ENCODE peak calls at places on chromosomes 5 and 9, in ten cellular contexts. One of them, this sample, is unnamed.

GRCh38 chr5:107381189-107381856 is 289.4 kb downstream of the EFNA5 start:
- DNase-seq in neural progenitor cell: no peak
- DNase-seq in OCI-LY7: no peak
- DNase-seq in AG09309: no peak
- DNase-seq in astrocyte of the spinal cord: peak; percentile 89
- DNase-seq in activated CD8-positive, alpha-beta T cell treated with anti-CD3 and anti-CD28 coated beads for 36 hours: no peak
- DNase-seq in vagina: no peak
- DNase-seq in lower lobe of right lung: no peak
- DNase-seq in right atrium auricular region: no peak
- DNase-seq in cardiac fibroblast: peak; percentile 74
- DNase-seq in this sample: no peak

GRCh38 chr5:80300125-80300524 is 19.7 kb upstream of the SPZ1 start:
- DNase-seq in neural progenitor cell: no peak
- DNase-seq in OCI-LY7: no peak
- DNase-seq in AG09309: no peak
- DNase-seq in astrocyte of the spinal cord: no peak
- DNase-seq in activated CD8-positive, alpha-beta T cell treated with anti-CD3 and anti-CD28 coated beads for 36 hours: no peak
- DNase-seq in vagina: no peak
- DNase-seq in lower lobe of right lung: no peak
- DNase-seq in right atrium auricular region: no peak
- DNase-seq in cardiac fibroblast: no peak
- DNase-seq in this sample: no peak

GRCh38 chr9:83081010-83081409 is 18.1 kb upstream of the RASEF start:
- DNase-seq in neural progenitor cell: no peak
- DNase-seq in OCI-LY7: no peak
- DNase-seq in AG09309: no peak
- DNase-seq in astrocyte of the spinal cord: no peak
- DNase-seq in activated CD8-positive, alpha-beta T cell treated with anti-CD3 and anti-CD28 coated beads for 36 hours: no peak
- DNase-seq in vagina: no peak
- DNase-seq in lower lobe of right lung: no peak
- DNase-seq in right atrium auricular region: no peak
- DNase-seq in cardiac fibroblast: no peak
- DNase-seq in this sample: no peak

GRCh38 chr5:166509085-166509484 is 1782.4 kb upstream of the WWC1 start:
- DNase-seq in neural progenitor cell: peak; percentile 84
- DNase-seq in OCI-LY7: peak; percentile 4
- DNase-seq in AG09309: no peak
- DNase-seq in astrocyte of the spinal cord: peak; percentile 18
- DNase-seq in activated CD8-positive, alpha-beta T cell treated with anti-CD3 and anti-CD28 coated beads for 36 hours: no peak
- DNase-seq in vagina: no peak
- DNase-seq in lower lobe of right lung: no peak
- DNase-seq in right atrium auricular region: no peak
- DNase-seq in cardiac fibroblast: peak; percentile 8
- DNase-seq in this sample: no peak

GRCh38 chr5:35842856-35843255 is 13.8 kb upstream of the IL7R start:
- DNase-seq in neural progenitor cell: no peak
- DNase-seq in OCI-LY7: peak; percentile 36
- DNase-seq in AG09309: no peak
- DNase-seq in astrocyte of the spinal cord: no peak
- DNase-seq in activated CD8-positive, alpha-beta T cell treated with anti-CD3 and anti-CD28 coated beads for 36 hours: no peak
- DNase-seq in vagina: no peak
- DNase-seq in lower lobe of right lung: no peak
- DNase-seq in right atrium auricular region: no peak
- DNase-seq in cardiac fibroblast: no peak
- DNase-seq in this sample: no peak

GRCh38 chr9:129867138-129868032 is 32.1 kb downstream of the USP20 start:
- DNase-seq in neural progenitor cell: no peak
- DNase-seq in OCI-LY7: no peak
- DNase-seq in AG09309: no peak
- DNase-seq in astrocyte of the spinal cord: no peak
- DNase-seq in activated CD8-positive, alpha-beta T cell treated with anti-CD3 and anti-CD28 coated beads for 36 hours: peak; percentile 77
- DNase-seq in vagina: no peak
- DNase-seq in lower lobe of right lung: no peak
- DNase-seq in right atrium auricular region: no peak
- DNase-seq in cardiac fibroblast: no peak
- DNase-seq in this sample: no peak

GRCh38 chr9:10062629-10063395 is 550.0 kb downstream of the PTPRD start:
- DNase-seq in neural progenitor cell: no peak
- DNase-seq in OCI-LY7: no peak
- DNase-seq in AG09309: no peak
- DNase-seq in astrocyte of the spinal cord: peak; percentile 52
- DNase-seq in activated CD8-positive, alpha-beta T cell treated with anti-CD3 and anti-CD28 coated beads for 36 hours: no peak
- DNase-seq in vagina: no peak
- DNase-seq in lower lobe of right lung: no peak
- DNase-seq in right atrium auricular region: no peak
- DNase-seq in cardiac fibroblast: peak; percentile 1
- DNase-seq in this sample: peak; percentile 3

GRCh38 chr9:87116492-87116891 is 169.2 kb upstream of the GAS1 start:
- DNase-seq in neural progenitor cell: no peak
- DNase-seq in OCI-LY7: no peak
- DNase-seq in AG09309: no peak
- DNase-seq in astrocyte of the spinal cord: no peak
- DNase-seq in activated CD8-positive, alpha-beta T cell treated with anti-CD3 and anti-CD28 coated beads for 36 hours: no peak
- DNase-seq in vagina: no peak
- DNase-seq in lower lobe of right lung: no peak
- DNase-seq in right atrium auricular region: no peak
- DNase-seq in cardiac fibroblast: no peak
- DNase-seq in this sample: no peak

GRCh38 chr9:82354260-82354659 is 365.7 kb downstream of the SPATA31D1 start:
- DNase-seq in neural progenitor cell: no peak
- DNase-seq in OCI-LY7: no peak
- DNase-seq in AG09309: peak; percentile 76
- DNase-seq in astrocyte of the spinal cord: peak; percentile 91
- DNase-seq in activated CD8-positive, alpha-beta T cell treated with anti-CD3 and anti-CD28 coated beads for 36 hours: no peak
- DNase-seq in vagina: no peak
- DNase-seq in lower lobe of right lung: no peak
- DNase-seq in right atrium auricular region: no peak
- DNase-seq in cardiac fibroblast: peak; percentile 6
- DNase-seq in this sample: peak; percentile 20

GRCh38 chr9:104094534-104095020 is 468 bp downstream of the SMC2 start:
- DNase-seq in neural progenitor cell: no peak
- DNase-seq in OCI-LY7: no peak
- DNase-seq in AG09309: no peak
- DNase-seq in astrocyte of the spinal cord: no peak
- DNase-seq in activated CD8-positive, alpha-beta T cell treated with anti-CD3 and anti-CD28 coated beads for 36 hours: no peak
- DNase-seq in vagina: no peak
- DNase-seq in lower lobe of right lung: no peak
- DNase-seq in right atrium auricular region: no peak
- DNase-seq in cardiac fibroblast: peak; percentile 11
- DNase-seq in this sample: no peak

GRCh38 chr5:74174366-74174765 is 466.2 kb downstream of the ENC1 start:
- DNase-seq in neural progenitor cell: no peak
- DNase-seq in OCI-LY7: no peak
- DNase-seq in AG09309: no peak
- DNase-seq in astrocyte of the spinal cord: peak; percentile 42
- DNase-seq in activated CD8-positive, alpha-beta T cell treated with anti-CD3 and anti-CD28 coated beads for 36 hours: no peak
- DNase-seq in vagina: no peak
- DNase-seq in lower lobe of right lung: no peak
- DNase-seq in right atrium auricular region: no peak
- DNase-seq in cardiac fibroblast: no peak
- DNase-seq in this sample: no peak

GRCh38 chr5:136123236-136123768 is 9.3 kb upstream of the SMAD5 start:
- DNase-seq in neural progenitor cell: no peak
- DNase-seq in OCI-LY7: no peak
- DNase-seq in AG09309: no peak
- DNase-seq in astrocyte of the spinal cord: peak; percentile 29
- DNase-seq in activated CD8-positive, alpha-beta T cell treated with anti-CD3 and anti-CD28 coated beads for 36 hours: no peak
- DNase-seq in vagina: no peak
- DNase-seq in lower lobe of right lung: no peak
- DNase-seq in right atrium auricular region: no peak
- DNase-seq in cardiac fibroblast: no peak
- DNase-seq in this sample: no peak

GRCh38 chr5:56849671-56850070 is 34.3 kb downstream of the MAP3K1 start:
- DNase-seq in neural progenitor cell: no peak
- DNase-seq in OCI-LY7: no peak
- DNase-seq in AG09309: no peak
- DNase-seq in astrocyte of the spinal cord: no peak
- DNase-seq in activated CD8-positive, alpha-beta T cell treated with anti-CD3 and anti-CD28 coated beads for 36 hours: no peak
- DNase-seq in vagina: no peak
- DNase-seq in lower lobe of right lung: no peak
- DNase-seq in right atrium auricular region: no peak
- DNase-seq in cardiac fibroblast: no peak
- DNase-seq in this sample: no peak
- TF ChIP-seq CTCF in neural progenitor cell: no peak
- TF ChIP-seq CTCF in OCI-LY7: no peak
- TF ChIP-seq CTCF in AG09309: no peak
- TF ChIP-seq CTCF in astrocyte of the spinal cord: no peak
- TF ChIP-seq CTCF in activated CD8-positive, alpha-beta T cell treated with anti-CD3 and anti-CD28 coated beads for 36 hours: no peak
- TF ChIP-seq CTCF in vagina: no peak
- TF ChIP-seq CTCF in lower lobe of right lung: no peak
- TF ChIP-seq CTCF in right atrium auricular region: no peak
- TF ChIP-seq CTCF in cardiac fibroblast: no peak
- TF ChIP-seq CTCF in this sample: no peak

DNA sequence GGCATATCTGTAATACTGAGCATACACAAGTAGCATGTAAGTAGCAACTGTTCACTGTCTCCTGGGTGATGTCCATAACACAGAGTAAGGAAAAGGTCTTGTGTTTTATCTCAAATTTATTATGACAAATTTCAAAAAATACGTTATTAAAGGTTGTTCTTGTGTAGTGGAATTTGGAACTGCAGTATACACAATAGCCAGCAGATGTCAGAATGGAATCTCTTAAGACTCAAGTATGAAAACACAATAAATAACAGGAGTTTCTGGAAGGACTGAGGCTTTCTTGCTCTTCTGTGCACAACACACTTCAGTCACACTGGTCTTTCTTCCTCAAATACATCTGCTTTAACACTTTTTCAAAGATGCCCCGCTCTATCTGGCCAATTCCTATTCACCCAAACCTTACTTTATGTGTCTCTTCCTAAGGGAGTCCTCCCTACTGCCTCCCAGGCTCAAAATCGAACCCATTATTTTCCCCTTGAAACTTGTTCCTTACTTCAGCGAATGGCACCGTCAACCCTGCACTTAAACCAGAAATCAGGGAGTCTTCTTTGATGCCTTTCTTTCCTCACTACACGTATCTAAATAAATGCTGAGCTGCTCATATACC is 6.5 kb upstream of the FBXO10 start:
- DNase-seq in neural progenitor cell: peak; percentile 55
- DNase-seq in OCI-LY7: peak; percentile 69
- DNase-seq in AG09309: peak; percentile 62
- DNase-seq in astrocyte of the spinal cord: peak; percentile 78
- DNase-seq in activated CD8-positive, alpha-beta T cell treated with anti-CD3 and anti-CD28 coated beads for 36 hours: no peak
- DNase-seq in vagina: no peak
- DNase-seq in lower lobe of right lung: no peak
- DNase-seq in right atrium auricular region: no peak
- DNase-seq in cardiac fibroblast: peak; percentile 85
- DNase-seq in this sample: peak; percentile 38
- TF ChIP-seq CTCF in neural progenitor cell: peak; percentile 63
- TF ChIP-seq CTCF in OCI-LY7: peak; percentile 88
- TF ChIP-seq CTCF in AG09309: peak; percentile 65
- TF ChIP-seq CTCF in astrocyte of the spinal cord: peak; percentile 64
- TF ChIP-seq CTCF in activated CD8-positive, alpha-beta T cell treated with anti-CD3 and anti-CD28 coated beads for 36 hours: peak; percentile 54
- TF ChIP-seq CTCF in vagina: peak; percentile 64
- TF ChIP-seq CTCF in lower lobe of right lung: peak; percentile 63
- TF ChIP-seq CTCF in right atrium auricular region: peak; percentile 76
- TF ChIP-seq CTCF in cardiac fibroblast: peak; percentile 68
- TF ChIP-seq CTCF in this sample: peak; percentile 70

GRCh38 chr5:78805-79149 is 13.2 kb upstream of the PLEKHG4B start:
- DNase-seq in neural progenitor cell: no peak
- DNase-seq in OCI-LY7: no peak
- DNase-seq in AG09309: no peak
- DNase-seq in astrocyte of the spinal cord: no peak
- DNase-seq in activated CD8-positive, alpha-beta T cell treated with anti-CD3 and anti-CD28 coated beads for 36 hours: no peak
- DNase-seq in vagina: no peak
- DNase-seq in lower lobe of right lung: no peak
- DNase-seq in right atrium auricular region: no peak
- DNase-seq in cardiac fibroblast: no peak
- DNase-seq in this sample: no peak
- TF ChIP-seq CTCF in neural progenitor cell: no peak
- TF ChIP-seq CTCF in OCI-LY7: peak; percentile 42
- TF ChIP-seq CTCF in AG09309: no peak
- TF ChIP-seq CTCF in astrocyte of the spinal cord: no peak
- TF ChIP-seq CTCF in activated CD8-positive, alpha-beta T cell treated with anti-CD3 and anti-CD28 coated beads for 36 hours: no peak
- TF ChIP-seq CTCF in vagina: no peak
- TF ChIP-seq CTCF in lower lobe of right lung: no peak
- TF ChIP-seq CTCF in right atrium auricular region: no peak
- TF ChIP-seq CTCF in cardiac fibroblast: no peak
- TF ChIP-seq CTCF in this sample: no peak

GRCh38 chr9:136786451-136786850 is 4.7 kb upstream of the TMEM141 start:
- DNase-seq in neural progenitor cell: no peak
- DNase-seq in OCI-LY7: no peak
- DNase-seq in AG09309: no peak
- DNase-seq in astrocyte of the spinal cord: no peak
- DNase-seq in activated CD8-positive, alpha-beta T cell treated with anti-CD3 and anti-CD28 coated beads for 36 hours: no peak
- DNase-seq in vagina: no peak
- DNase-seq in lower lobe of right lung: no peak
- DNase-seq in right atrium auricular region: no peak
- DNase-seq in cardiac fibroblast: no peak
- DNase-seq in this sample: no peak

GRCh38 chr9:136782452-136782851 is 8.7 kb upstream of the TMEM141 start:
- DNase-seq in neural progenitor cell: no peak
- DNase-seq in OCI-LY7: no peak
- DNase-seq in AG09309: no peak
- DNase-seq in astrocyte of the spinal cord: no peak
- DNase-seq in activated CD8-positive, alpha-beta T cell treated with anti-CD3 and anti-CD28 coated beads for 36 hours: no peak
- DNase-seq in vagina: no peak
- DNase-seq in lower lobe of right lung: no peak
- DNase-seq in right atrium auricular region: no peak
- DNase-seq in cardiac fibroblast: no peak
- DNase-seq in this sample: no peak

GRCh38 chr9:136784997-136785361 is 6.2 kb upstream of the TMEM141 start:
- DNase-seq in neural progenitor cell: no peak
- DNase-seq in OCI-LY7: no peak
- DNase-seq in AG09309: no peak
- DNase-seq in astrocyte of the spinal cord: no peak
- DNase-seq in activated CD8-positive, alpha-beta T cell treated with anti-CD3 and anti-CD28 coated beads for 36 hours: no peak
- DNase-seq in vagina: no peak
- DNase-seq in lower lobe of right lung: no peak
- DNase-seq in right atrium auricular region: no peak
- DNase-seq in cardiac fibroblast: no peak
- DNase-seq in this sample: no peak

GRCh38 chr9:136785956-136786355 is 5.2 kb upstream of the TMEM141 start:
- DNase-seq in neural progenitor cell: no peak
- DNase-seq in OCI-LY7: no peak
- DNase-seq in AG09309: no peak
- DNase-seq in astrocyte of the spinal cord: no peak
- DNase-seq in activated CD8-positive, alpha-beta T cell treated with anti-CD3 and anti-CD28 coated beads for 36 hours: no peak
- DNase-seq in vagina: no peak
- DNase-seq in lower lobe of right lung: no peak
- DNase-seq in right atrium auricular region: no peak
- DNase-seq in cardiac fibroblast: no peak
- DNase-seq in this sample: no peak

DNA sequence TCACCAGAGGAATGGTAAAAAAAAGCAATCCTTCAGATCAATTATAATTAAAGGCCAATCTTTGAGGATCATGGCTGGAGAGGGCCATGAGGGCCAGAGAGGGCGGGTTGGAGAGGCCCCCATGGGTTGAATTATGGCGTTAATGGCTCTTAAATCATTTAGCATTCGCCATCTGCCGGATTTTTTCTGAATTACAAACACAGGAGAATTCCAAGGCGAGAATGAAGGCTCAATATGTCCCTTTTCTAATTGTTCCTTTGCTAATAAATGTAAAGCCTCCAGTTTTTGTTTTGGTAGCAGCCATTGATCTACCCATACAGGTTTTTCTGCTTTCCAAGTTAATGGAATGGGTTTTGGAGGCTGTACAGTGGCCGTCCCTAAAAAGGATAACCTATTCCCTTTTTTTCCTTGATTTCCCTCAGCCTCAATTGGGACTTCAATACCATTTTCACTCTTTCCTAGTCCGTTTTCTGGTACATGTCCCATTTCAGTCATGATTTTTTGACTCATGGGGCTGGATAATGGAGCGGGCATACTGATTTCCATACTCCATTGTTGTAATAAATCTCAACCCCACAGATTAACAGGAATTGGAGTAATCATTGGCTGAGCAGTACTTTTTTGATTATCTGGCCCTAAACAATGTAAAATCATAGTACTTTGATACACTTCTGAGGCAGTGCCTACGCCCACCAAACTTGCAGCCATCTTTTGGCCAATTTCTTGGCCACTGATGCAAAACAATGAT is 6.7 kb upstream of the TMEM141 start:
- DNase-seq in neural progenitor cell: peak; percentile 46
- DNase-seq in OCI-LY7: peak; percentile 59
- DNase-seq in AG09309: no peak
- DNase-seq in astrocyte of the spinal cord: no peak
- DNase-seq in activated CD8-positive, alpha-beta T cell treated with anti-CD3 and anti-CD28 coated beads for 36 hours: peak; percentile 43
- DNase-seq in vagina: no peak
- DNase-seq in lower lobe of right lung: no peak
- DNase-seq in right atrium auricular region: no peak
- DNase-seq in cardiac fibroblast: peak; percentile 48
- DNase-seq in this sample: no peak
- TF ChIP-seq CTCF in neural progenitor cell: peak; percentile 49
- TF ChIP-seq CTCF in OCI-LY7: peak; percentile 75
- TF ChIP-seq CTCF in AG09309: peak; percentile 22
- TF ChIP-seq CTCF in astrocyte of the spinal cord: no peak
- TF ChIP-seq CTCF in activated CD8-positive, alpha-beta T cell treated with anti-CD3 and anti-CD28 coated beads for 36 hours: peak; percentile 81
- TF ChIP-seq CTCF in vagina: peak; percentile 36
- TF ChIP-seq CTCF in lower lobe of right lung: peak; percentile 56
- TF ChIP-seq CTCF in right atrium auricular region: peak; percentile 60
- TF ChIP-seq CTCF in cardiac fibroblast: peak; percentile 20
- TF ChIP-seq CTCF in this sample: peak; percentile 15